ENCODE peak calls at places on chromosomes 12 and 14, in five cellular contexts. One of them, this sample, is unnamed.

GRCh38 chr12:12439636-12440035 is 82.8 kb downstream of the BORCS5 start:
- DNase-seq in Right ventricle myocardium inferior: no peak
- DNase-seq in stimulated activated CD4-positive, alpha-beta T cell treated with anti-CD3 and anti-CD28 coated beads, TNF-alpha, amount 100 ng/mL, for 48 hours: peak
- DNase-seq in colonic mucosa: no peak
- DNase-seq in tibial artery: peak
- DNase-seq in this sample: no peak

GRCh38 chr12:122042910-122043309 is 21.2 kb downstream of the BCL7A start:
- DNase-seq in Right ventricle myocardium inferior: no peak
- DNase-seq in stimulated activated CD4-positive, alpha-beta T cell treated with anti-CD3 and anti-CD28 coated beads, TNF-alpha, amount 100 ng/mL, for 48 hours: no peak
- DNase-seq in colonic mucosa: no peak
- DNase-seq in tibial artery: no peak
- DNase-seq in this sample: no peak

GRCh38 chr12:107591095-107591375 is 94.6 kb upstream of the PWP1 start:
- DNase-seq in Right ventricle myocardium inferior: no peak
- DNase-seq in stimulated activated CD4-positive, alpha-beta T cell treated with anti-CD3 and anti-CD28 coated beads, TNF-alpha, amount 100 ng/mL, for 48 hours: no peak
- DNase-seq in colonic mucosa: no peak
- DNase-seq in tibial artery: no peak
- DNase-seq in this sample: no peak

GRCh38 chr12:124866883-124867232 is 3.2 kb upstream of the SCARB1 start:
- DNase-seq in Right ventricle myocardium inferior: no peak
- DNase-seq in stimulated activated CD4-positive, alpha-beta T cell treated with anti-CD3 and anti-CD28 coated beads, TNF-alpha, amount 100 ng/mL, for 48 hours: no peak
- DNase-seq in colonic mucosa: no peak
- DNase-seq in tibial artery: no peak
- DNase-seq in this sample: no peak

GRCh38 chr14:94132285-94132887 is 3.0 kb upstream of the IFI27L2 start:
- DNase-seq in Right ventricle myocardium inferior: no peak
- DNase-seq in stimulated activated CD4-positive, alpha-beta T cell treated with anti-CD3 and anti-CD28 coated beads, TNF-alpha, amount 100 ng/mL, for 48 hours: peak
- DNase-seq in colonic mucosa: peak
- DNase-seq in tibial artery: peak
- DNase-seq in this sample: peak

GRCh38 chr14:24443053-24443683 is 592 bp upstream of the SDR39U1 start:
- DNase-seq in Right ventricle myocardium inferior: no peak
- DNase-seq in stimulated activated CD4-positive, alpha-beta T cell treated with anti-CD3 and anti-CD28 coated beads, TNF-alpha, amount 100 ng/mL, for 48 hours: no peak
- DNase-seq in colonic mucosa: no peak
- DNase-seq in tibial artery: no peak
- DNase-seq in this sample: no peak

GRCh38 chr12:121799842-121800693 is 3.7 kb upstream of the SETD1B start:
- DNase-seq in Right ventricle myocardium inferior: peak
- DNase-seq in stimulated activated CD4-positive, alpha-beta T cell treated with anti-CD3 and anti-CD28 coated beads, TNF-alpha, amount 100 ng/mL, for 48 hours: peak
- DNase-seq in colonic mucosa: peak
- DNase-seq in tibial artery: peak
- DNase-seq in this sample: peak

GRCh38 chr12:31033146-31033545 is 40.5 kb upstream of the DDX11 start:
- DNase-seq in Right ventricle myocardium inferior: no peak
- DNase-seq in stimulated activated CD4-positive, alpha-beta T cell treated with anti-CD3 and anti-CD28 coated beads, TNF-alpha, amount 100 ng/mL, for 48 hours: no peak
- DNase-seq in colonic mucosa: no peak
- DNase-seq in tibial artery: no peak
- DNase-seq in this sample: no peak